ENCODE peak calls at places on chromosomes 5 and 9, in eight cellular contexts. K is PC-9, X is mammary epithelial cell, H is GM23248, Q is fibroblast of lung, E is astrocyte, C is HepG2, B is keratinocyte. A is an unnamed sample.

GRCh38 chr5:1793966-1794895 is 5.4 kb downstream of the MRPL36 start:
- DNase-seq in K (no peak), X (peak), H (peak), Q (peak), E (peak), C (peak), B (no peak), A (no peak)

GRCh38 chr5:82467006-82467561 is 188.9 kb upstream of the RPS23 start:
- DNase-seq in K (no peak), X (no peak), H (peak), Q (peak), E (no peak), C (no peak), B (no peak), A (peak)

GRCh38 chr9:76969716-76970115 is 49.7 kb upstream of the FOXB2 start:
- DNase-seq in K (no peak), X (no peak), H (no peak), Q (no peak), E (no peak), C (no peak), B (no peak), A (no peak)

GRCh38 chr5:173812811-173813550 is 75.2 kb upstream of the CPEB4 start:
- DNase-seq in K (no peak), X (peak), H (peak), Q (no peak), E (peak), C (no peak), B (no peak), A (no peak)

GRCh38 chr9:109639666-109640231 is 140.2 kb upstream of the PALM2AKAP2 start:
- DNase-seq in K (no peak), X (no peak), H (no peak), Q (no peak), E (no peak), C (no peak), B (no peak), A (no peak)

GRCh38 chr5:99973779-99974178 is 561.4 kb upstream of the FAM174A start:
- DNase-seq in K (no peak), X (no peak), H (no peak), Q (no peak), E (no peak), C (no peak), B (no peak), A (no peak)

GRCh38 chr5:169280696-169281095 is 20.2 kb downstream of the SLIT3 start:
- DNase-seq in K (no peak), X (no peak), H (no peak), Q (no peak), E (peak), C (no peak), B (no peak), A (no peak)

GRCh38 chr5:591746-592145 is 20.4 kb upstream of the CEP72 start:
- DNase-seq in K (no peak), X (no peak), H (no peak), Q (no peak), E (no peak), C (no peak), B (no peak), A (no peak)

GRCh38 chr5:137735531-137736284 is at the start of gene KLHL3:
- DNase-seq in K (peak), X (peak), H (peak), Q (peak), E (peak), C (peak), B (no peak), A (peak)

GRCh38 chr5:59587489-59588337 is 305.8 kb downstream of the PDE4D start:
- DNase-seq in K (no peak), X (no peak), H (peak), Q (peak), E (peak), C (no peak), B (no peak), A (peak)

GRCh38 chr5:178306430-178307225 is 74.0 kb upstream of the PHYKPL start:
- DNase-seq in K (no peak), X (no peak), H (no peak), Q (no peak), E (no peak), C (no peak), B (no peak), A (no peak)

GRCh38 chr9:127962278-127962677 is 18.5 kb downstream of the EEIG1 start:
- DNase-seq in K (no peak), X (no peak), H (no peak), Q (no peak), E (no peak), C (no peak), B (no peak), A (no peak)

GRCh38 chr9:91678807-91679206 is 255.2 kb upstream of the NFIL3 start:
- DNase-seq in K (no peak), X (no peak), H (no peak), Q (no peak), E (no peak), C (no peak), B (no peak), A (peak)
- H3K4me2 ChIP-seq in K (no peak), X (no peak), H (no peak), Q (no peak), E (no peak), C (no peak), B (no peak), A (no peak)

DNA sequence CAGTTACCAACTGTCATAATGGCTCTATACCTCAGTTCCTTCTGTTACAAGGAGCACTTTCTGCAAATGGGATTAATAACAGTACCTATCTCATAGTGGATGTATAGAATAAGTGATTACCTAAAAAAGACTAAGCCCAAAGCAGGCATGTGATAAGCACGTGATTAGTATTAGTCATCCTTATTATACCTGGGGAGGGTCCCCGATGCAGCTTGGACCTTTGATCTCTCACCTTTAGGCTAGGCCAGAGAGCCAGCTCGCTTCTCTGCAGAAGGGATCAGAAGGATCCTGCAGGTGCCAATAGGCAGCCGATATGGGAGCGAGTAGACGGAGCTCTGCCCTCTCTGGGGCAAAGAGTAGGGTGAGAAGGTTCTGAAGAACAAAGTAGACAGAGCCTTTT is 4.0 kb downstream of the JADE2 start:
- DNase-seq in K (no peak), X (no peak), H (no peak), Q (no peak), E (no peak), C (no peak), B (no peak), A (no peak)
- H3K4me2 ChIP-seq in K (no peak), X (no peak), H (no peak), Q (no peak), E (no peak), C (peak), B (no peak), A (peak)

GRCh38 chr5:35035271-35035670 is 12.5 kb downstream of the AGXT2 start:
- DNase-seq in K (no peak), X (no peak), H (no peak), Q (no peak), E (no peak), C (no peak), B (no peak), A (no peak)

GRCh38 chr5:35046754-35047153 is 995 bp downstream of the AGXT2 start:
- DNase-seq in K (no peak), X (peak), H (peak), Q (peak), E (peak), C (no peak), B (no peak), A (no peak)

GRCh38 chr5:35038891-35039290 is 8.9 kb downstream of the AGXT2 start:
- DNase-seq in K (no peak), X (no peak), H (no peak), Q (no peak), E (no peak), C (no peak), B (no peak), A (no peak)

GRCh38 chr5:35036536-35036935 is 11.2 kb downstream of the AGXT2 start:
- DNase-seq in K (no peak), X (no peak), H (no peak), Q (no peak), E (no peak), C (no peak), B (no peak), A (no peak)

GRCh38 chr5:35041251-35041650 is 6.5 kb downstream of the AGXT2 start:
- DNase-seq in K (no peak), X (no peak), H (peak), Q (peak), E (peak), C (no peak), B (no peak), A (no peak)
- H3K4me2 ChIP-seq in K (no peak), X (no peak), H (peak), Q (no peak), E (peak), C (no peak), B (no peak), A (no peak)

DNA sequence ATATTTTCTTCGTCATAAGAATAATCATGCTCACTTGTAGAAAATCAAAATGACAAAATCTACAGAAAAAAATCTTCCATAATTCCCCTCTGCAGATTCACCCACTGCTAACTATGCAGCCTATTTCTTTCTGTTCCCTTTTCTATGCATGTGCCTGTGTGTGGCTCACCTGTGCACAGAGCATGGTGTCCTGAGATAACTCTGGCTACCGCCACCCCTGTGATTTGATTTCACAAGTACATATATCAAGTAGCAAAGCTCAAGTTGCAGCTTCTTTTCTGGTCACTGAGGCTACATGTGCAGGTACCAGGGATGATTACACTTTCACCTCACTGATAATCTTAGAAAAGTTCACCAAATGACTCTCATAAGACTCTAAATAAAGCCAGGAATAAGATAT is 18.4 kb upstream of the ISCA1 start:
- DNase-seq in K (no peak), X (no peak), H (no peak), Q (no peak), E (no peak), C (no peak), B (no peak), A (no peak)
- H3K4me2 ChIP-seq in K (no peak), X (no peak), H (no peak), Q (no peak), E (no peak), C (no peak), B (no peak), A (no peak)

DNA sequence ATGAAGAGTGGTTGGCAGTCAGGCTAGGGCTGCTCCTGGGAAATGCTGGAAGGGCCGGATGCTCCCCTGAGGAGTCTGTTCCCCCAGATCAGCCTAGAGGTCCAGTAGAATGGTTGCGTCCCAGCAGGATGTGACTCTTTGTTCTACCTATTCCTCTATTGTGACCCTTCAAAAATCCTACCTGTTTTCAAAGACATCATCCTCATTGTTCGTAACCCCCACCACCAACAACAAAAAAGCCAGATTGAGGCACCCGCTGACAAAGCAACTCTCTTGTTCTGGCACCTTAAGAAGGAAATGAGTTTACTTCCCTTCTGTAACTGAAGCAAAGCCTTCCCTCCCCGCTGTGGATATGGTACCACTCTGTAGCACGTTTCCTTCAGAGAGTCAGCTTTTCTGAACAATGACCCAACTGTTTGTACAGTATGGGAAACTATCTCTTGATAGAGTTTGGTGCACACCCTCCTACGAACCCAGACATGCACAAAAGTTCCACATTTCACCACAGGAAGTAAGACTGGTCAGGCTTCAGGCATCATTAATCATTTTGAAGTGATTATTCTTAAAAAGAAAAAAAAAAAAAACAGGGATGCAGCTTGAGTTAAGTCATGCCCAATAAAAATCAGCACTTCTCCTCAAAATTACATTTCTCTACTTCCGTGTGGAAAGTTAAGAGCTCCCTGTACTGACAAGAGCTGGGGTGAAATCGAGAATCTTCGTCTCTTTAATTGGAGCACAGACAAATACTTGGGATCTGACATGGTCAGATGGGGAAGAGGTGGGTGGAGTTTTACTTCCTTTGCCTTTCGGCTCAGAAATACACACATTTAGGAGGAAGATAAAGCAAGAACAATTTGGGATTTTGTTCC is 207.0 kb downstream of the ENC1 start:
- DNase-seq in K (no peak), X (peak), H (peak), Q (no peak), E (peak), C (no peak), B (peak), A (no peak)
- H3K4me2 ChIP-seq in K (no peak), X (peak), H (peak), Q (no peak), E (peak), C (no peak), B (peak), A (peak)

DNA sequence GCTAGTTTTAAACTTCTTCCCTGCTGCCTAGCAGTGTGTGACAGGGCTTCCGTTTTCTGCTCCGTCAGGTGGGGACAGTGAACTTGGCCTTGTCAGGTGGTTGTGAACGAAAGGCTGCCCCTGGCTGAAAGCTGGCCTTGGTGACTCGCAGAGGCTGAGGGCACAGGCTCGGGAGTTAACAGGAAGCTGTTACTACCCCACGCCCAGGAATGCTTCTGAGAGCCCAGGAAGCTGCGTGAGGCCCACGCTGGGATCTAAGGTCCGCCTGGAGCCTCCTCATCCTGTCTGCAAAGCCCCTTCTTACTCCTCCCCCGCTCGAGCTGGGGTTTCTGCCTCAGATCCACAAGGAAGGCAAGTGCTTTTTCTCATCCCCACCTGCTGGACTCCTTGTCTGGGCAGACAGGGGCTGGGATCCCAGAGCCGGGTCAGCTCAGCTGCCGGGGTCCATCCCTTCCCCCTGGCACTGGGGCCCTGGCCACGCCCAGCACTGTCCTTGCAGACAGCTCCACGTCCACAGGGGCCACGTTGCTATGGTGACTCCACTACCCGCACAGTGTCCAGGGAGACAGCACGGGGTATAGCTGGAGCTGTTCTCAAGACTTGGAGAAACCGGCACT is 124.7 kb upstream of the TBC1D2 start:
- DNase-seq in K (peak), X (no peak), H (peak), Q (peak), E (peak), C (no peak), B (no peak), A (peak)
- H3K4me2 ChIP-seq in K (peak), X (no peak), H (peak), Q (peak), E (peak), C (no peak), B (no peak), A (peak)